ENCODE peak calls at places on chromosomes 6 and 20, in six cellular contexts. One of them, this sample, is unnamed.
A peak's percentile ranks its signal among the peaks of the same experiment; 100 is the strongest.

GRCh38 chr6:139581485-139581865 is 207.0 kb upstream of the CITED2 start:
- DNase-seq in K562: no peak
- DNase-seq in H1: no peak
- DNase-seq in HepG2: no peak
- DNase-seq in GM12878: no peak
- DNase-seq in GM12892: no peak
- DNase-seq in this sample: no peak

GRCh38 chr20:22582960-22583772 is 1.2 kb downstream of the FOXA2 start:
- DNase-seq in K562: no peak
- DNase-seq in GM12878: no peak
- DNase-seq in GM12892: no peak
- DNase-seq in HepG2: peak; percentile 36
- DNase-seq in H1: no peak
- DNase-seq in this sample: no peak

GRCh38 chr6:111423960-111424846 is 58.8 kb downstream of the REV3L start:
- DNase-seq in K562: peak; percentile 20
- DNase-seq in H1: no peak
- DNase-seq in GM12892: no peak
- DNase-seq in HepG2: no peak
- DNase-seq in GM12878: no peak
- DNase-seq in this sample: no peak

GRCh38 chr6:48817714-48818113 is 645.3 kb downstream of the MMUT start:
- DNase-seq in HepG2: no peak
- DNase-seq in H1: no peak
- DNase-seq in GM12892: no peak
- DNase-seq in GM12878: no peak
- DNase-seq in K562: no peak
- DNase-seq in this sample: no peak

GRCh38 chr20:53757472-53757913 is 163.9 kb upstream of the ZNF217 start:
- DNase-seq in H1: no peak
- DNase-seq in GM12878: no peak
- DNase-seq in GM12892: no peak
- DNase-seq in K562: no peak
- DNase-seq in HepG2: no peak
- DNase-seq in this sample: no peak

GRCh38 chr6:32216998-32217397 is 6.9 kb downstream of the NOTCH4 start:
- DNase-seq in HepG2: no peak
- DNase-seq in H1: no peak
- DNase-seq in GM12878: no peak
- DNase-seq in K562: no peak
- DNase-seq in GM12892: no peak
- DNase-seq in this sample: no peak

GRCh38 chr6:143060806-143061596 is at the start of gene AIG1:
- DNase-seq in HepG2: no peak
- DNase-seq in GM12892: no peak
- DNase-seq in GM12878: no peak
- DNase-seq in K562: peak; percentile 91
- DNase-seq in H1: no peak
- DNase-seq in this sample: no peak

GRCh38 chr6:46789434-46790358 is 3.5 kb upstream of the MEP1A start:
- DNase-seq in HepG2: peak; percentile 54
- DNase-seq in GM12892: no peak
- DNase-seq in H1: no peak
- DNase-seq in GM12878: no peak
- DNase-seq in K562: no peak
- DNase-seq in this sample: no peak

GRCh38 chr6:32475392-32476206 is 35.9 kb downstream of the HLA-DRA start:
- DNase-seq in HepG2: no peak
- DNase-seq in H1: no peak
- DNase-seq in GM12878: no peak
- DNase-seq in K562: no peak
- DNase-seq in GM12892: no peak
- DNase-seq in this sample: no peak

GRCh38 chr6:75098709-75099108 is 107.1 kb downstream of the COL12A1 start:
- DNase-seq in H1: no peak
- DNase-seq in GM12892: no peak
- DNase-seq in GM12878: no peak
- DNase-seq in K562: no peak
- DNase-seq in HepG2: peak; percentile 3
- DNase-seq in this sample: no peak

GRCh38 chr20:50596694-50597021 is 86.5 kb downstream of the PTPN1 start:
- DNase-seq in K562: no peak
- DNase-seq in GM12892: no peak
- DNase-seq in GM12878: no peak
- DNase-seq in H1: no peak
- DNase-seq in HepG2: no peak
- DNase-seq in this sample: no peak

GRCh38 chr6:123962508-123962907 is 158.8 kb downstream of the NKAIN2 start:
- DNase-seq in K562: no peak
- DNase-seq in GM12892: no peak
- DNase-seq in GM12878: no peak
- DNase-seq in HepG2: peak; percentile 4
- DNase-seq in H1: no peak
- DNase-seq in this sample: no peak

GRCh38 chr6:105784179-105784578 is 302.0 kb upstream of the PRDM1 start:
- DNase-seq in GM12878: no peak
- DNase-seq in HepG2: no peak
- DNase-seq in H1: no peak
- DNase-seq in K562: no peak
- DNase-seq in GM12892: no peak
- DNase-seq in this sample: no peak

GRCh38 chr6:111843347-111844147 is 29.7 kb downstream of the FYN start:
- DNase-seq in H1: no peak
- DNase-seq in K562: peak; percentile 87
- DNase-seq in GM12878: no peak
- DNase-seq in HepG2: peak; percentile 49
- DNase-seq in GM12892: no peak
- DNase-seq in this sample: no peak

GRCh38 chr20:760751-761417 is 7.4 kb downstream of the SLC52A3 start:
- DNase-seq in H1: peak; percentile 59
- DNase-seq in GM12878: no peak
- DNase-seq in K562: peak; percentile 77
- DNase-seq in GM12892: no peak
- DNase-seq in HepG2: peak; percentile 52
- DNase-seq in this sample: peak; percentile 64

GRCh38 chr6:52454556-52454955 is 34.4 kb downstream of the EFHC1 start:
- DNase-seq in GM12892: no peak
- DNase-seq in GM12878: no peak
- DNase-seq in K562: no peak
- DNase-seq in HepG2: peak; percentile 6
- DNase-seq in H1: no peak
- DNase-seq in this sample: no peak

GRCh38 chr20:3045816-3046676 is at the start of gene MRPS26:
- DNase-seq in HepG2: peak; percentile 91
- DNase-seq in GM12892: peak; percentile 93
- DNase-seq in K562: peak; percentile 86
- DNase-seq in H1: peak; percentile 63
- DNase-seq in GM12878: no peak
- DNase-seq in this sample: peak; percentile 96

GRCh38 chr20:58902003-58902402 is 49.5 kb downstream of the GNAS start:
- DNase-seq in H1: no peak
- DNase-seq in GM12878: no peak
- DNase-seq in GM12892: no peak
- DNase-seq in K562: no peak
- DNase-seq in HepG2: no peak
- DNase-seq in this sample: no peak

GRCh38 chr20:5164645-5165399 is 38.0 kb downstream of the CDS2 start:
- DNase-seq in HepG2: no peak
- DNase-seq in GM12878: no peak
- DNase-seq in K562: no peak
- DNase-seq in GM12892: no peak
- DNase-seq in H1: no peak
- DNase-seq in this sample: no peak

GRCh38 chr6:342832-343179 is 48.7 kb upstream of the IRF4 start:
- DNase-seq in GM12892: no peak
- DNase-seq in GM12878: no peak
- DNase-seq in H1: no peak
- DNase-seq in K562: no peak
- DNase-seq in HepG2: no peak
- DNase-seq in this sample: no peak

GRCh38 chr20:555933-556332 is 12.3 kb upstream of the CSNK2A1 start:
- DNase-seq in H1: no peak
- DNase-seq in HepG2: peak; percentile 81
- DNase-seq in GM12892: no peak
- DNase-seq in K562: peak; percentile 43
- DNase-seq in GM12878: no peak
- DNase-seq in this sample: no peak

GRCh38 chr20:11697055-11697454 is 220.6 kb upstream of the BTBD3 start:
- DNase-seq in GM12892: no peak
- DNase-seq in H1: no peak
- DNase-seq in K562: no peak
- DNase-seq in GM12878: no peak
- DNase-seq in HepG2: no peak
- DNase-seq in this sample: no peak

GRCh38 chr6:118932421-118932820 is 2.5 kb downstream of the MCM9 start:
- DNase-seq in GM12878: no peak
- DNase-seq in GM12892: no peak
- DNase-seq in H1: no peak
- DNase-seq in K562: no peak
- DNase-seq in HepG2: no peak
- DNase-seq in this sample: no peak

GRCh38 chr20:19920388-19921138 is 96.6 kb upstream of the NAA20 start:
- DNase-seq in K562: no peak
- DNase-seq in GM12892: no peak
- DNase-seq in GM12878: no peak
- DNase-seq in H1: no peak
- DNase-seq in HepG2: peak; percentile 87
- DNase-seq in this sample: no peak

DNA sequence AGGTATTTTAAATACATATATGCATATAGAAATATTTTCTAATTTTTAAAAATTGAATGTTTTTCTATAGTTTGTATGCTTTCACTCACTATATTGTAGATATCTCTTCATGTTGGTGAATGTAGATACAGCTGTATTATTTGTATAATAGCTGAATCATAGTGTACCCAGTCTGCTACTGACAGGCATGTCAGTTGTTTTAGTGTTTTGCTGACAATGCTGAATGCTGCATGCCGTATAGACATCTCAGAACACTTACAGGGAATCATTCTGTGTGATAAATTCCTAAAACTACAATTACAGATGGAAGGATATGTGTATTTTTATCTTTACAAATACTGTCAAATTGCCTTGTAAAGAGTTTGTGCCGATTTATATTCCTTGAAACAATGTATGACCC is 175.4 kb downstream of the SIM1 start:
- DNase-seq in H1: no peak
- DNase-seq in HepG2: peak; percentile 17
- DNase-seq in K562: no peak
- DNase-seq in GM12892: no peak
- DNase-seq in GM12878: no peak
- DNase-seq in this sample: no peak
- TF ChIP-seq POLR2AphosphoS5 in H1: no peak
- TF ChIP-seq POLR2AphosphoS5 in HepG2: no peak
- TF ChIP-seq POLR2AphosphoS5 in K562: no peak
- TF ChIP-seq POLR2AphosphoS5 in GM12892: no peak
- TF ChIP-seq POLR2AphosphoS5 in GM12878: no peak
- TF ChIP-seq POLR2AphosphoS5 in this sample: no peak

DNA sequence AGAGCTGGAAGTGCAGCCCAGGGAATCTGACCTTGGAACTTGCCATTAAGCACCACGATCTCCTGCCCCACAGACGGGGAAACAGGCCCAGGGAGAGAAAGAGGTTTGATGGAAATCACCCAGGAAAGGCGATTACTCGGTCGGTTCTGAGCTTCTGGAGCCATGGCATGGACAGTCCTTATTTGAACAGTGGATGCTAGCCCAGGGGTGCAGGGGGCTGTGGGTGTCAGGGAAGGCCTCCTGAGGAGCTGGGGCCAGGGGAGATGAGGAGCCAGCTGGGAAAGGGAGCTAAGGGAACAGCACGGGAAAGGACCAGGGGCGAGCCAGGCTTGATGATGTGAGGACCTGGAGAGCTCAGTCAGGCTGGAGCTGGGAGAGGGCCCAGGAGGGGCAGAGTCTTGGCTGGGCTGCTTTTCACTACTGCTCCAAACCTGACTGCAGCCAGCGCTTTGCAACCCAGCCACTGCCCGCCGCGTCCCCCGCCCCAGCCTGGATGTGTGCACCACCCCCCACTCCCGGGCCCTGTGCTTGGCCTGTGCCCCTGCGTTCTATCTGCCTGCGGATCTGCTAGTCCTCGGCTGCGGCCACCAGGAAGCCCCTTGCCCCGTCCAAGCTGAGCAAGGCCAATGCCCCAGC is 17.8 kb downstream of the SUN5 start:
- DNase-seq in GM12878: no peak
- DNase-seq in GM12892: no peak
- DNase-seq in K562: no peak
- DNase-seq in H1: no peak
- DNase-seq in HepG2: no peak
- DNase-seq in this sample: no peak
- TF ChIP-seq TAF1 in GM12878: no peak
- TF ChIP-seq TAF1 in GM12892: no peak
- TF ChIP-seq TAF1 in K562: no peak
- TF ChIP-seq TAF1 in H1: no peak
- TF ChIP-seq TAF1 in HepG2: no peak
- TF ChIP-seq TAF1 in this sample: no peak

GRCh38 chr6:6319947-6320811 is at the start of gene F13A1:
- DNase-seq in K562: no peak
- DNase-seq in GM12878: no peak
- DNase-seq in H1: no peak
- DNase-seq in HepG2: no peak
- DNase-seq in GM12892: no peak
- DNase-seq in this sample: no peak

GRCh38 chr6:6315660-6316059 is 4.8 kb downstream of the F13A1 start:
- DNase-seq in K562: peak; percentile 40
- DNase-seq in H1: no peak
- DNase-seq in HepG2: peak; percentile 27
- DNase-seq in GM12892: no peak
- DNase-seq in GM12878: no peak
- DNase-seq in this sample: no peak

GRCh38 chr6:6317386-6317785 is 3.1 kb downstream of the F13A1 start:
- DNase-seq in GM12892: no peak
- DNase-seq in GM12878: no peak
- DNase-seq in K562: no peak
- DNase-seq in H1: no peak
- DNase-seq in HepG2: no peak
- DNase-seq in this sample: no peak

GRCh38 chr6:6320901-6321300 is 439 bp upstream of the F13A1 start:
- DNase-seq in H1: no peak
- DNase-seq in GM12892: no peak
- DNase-seq in GM12878: no peak
- DNase-seq in HepG2: no peak
- DNase-seq in K562: no peak
- DNase-seq in this sample: no peak

GRCh38 chr6:6317825-6318733 is 2.4 kb downstream of the F13A1 start:
- DNase-seq in GM12878: no peak
- DNase-seq in H1: no peak
- DNase-seq in HepG2: no peak
- DNase-seq in GM12892: no peak
- DNase-seq in K562: no peak
- DNase-seq in this sample: no peak
- TF ChIP-seq POLR2A in GM12878: no peak
- TF ChIP-seq POLR2A in H1: no peak
- TF ChIP-seq POLR2A in HepG2: no peak
- TF ChIP-seq POLR2A in GM12892: no peak
- TF ChIP-seq POLR2A in K562: no peak
- TF ChIP-seq POLR2A in this sample: no peak

DNA sequence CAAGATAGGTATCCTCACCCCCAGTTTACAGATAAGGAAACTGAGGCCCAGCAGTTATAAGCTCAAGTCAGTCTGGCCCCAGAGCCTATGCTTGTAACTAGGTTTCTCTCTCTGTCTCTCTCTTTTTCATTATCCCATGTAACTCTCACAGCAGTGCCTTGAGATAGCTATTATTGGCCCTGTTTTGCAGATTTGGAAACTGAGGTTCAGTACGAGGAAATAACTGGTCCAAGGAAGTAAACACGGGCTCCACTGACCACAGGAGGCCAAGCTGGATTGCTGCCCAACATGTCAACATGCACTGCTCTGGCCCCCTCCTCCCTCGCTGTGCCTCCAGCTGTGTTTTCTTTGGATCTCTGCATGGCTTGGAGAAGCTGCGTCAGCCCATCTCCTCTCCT is 7.6 kb upstream of the PLTP start:
- DNase-seq in GM12878: no peak
- DNase-seq in H1: no peak
- DNase-seq in HepG2: no peak
- DNase-seq in K562: no peak
- DNase-seq in GM12892: no peak
- DNase-seq in this sample: no peak
- TF ChIP-seq POLR2AphosphoS5 in GM12878: no peak
- TF ChIP-seq POLR2AphosphoS5 in H1: no peak
- TF ChIP-seq POLR2AphosphoS5 in HepG2: no peak
- TF ChIP-seq POLR2AphosphoS5 in K562: no peak
- TF ChIP-seq POLR2AphosphoS5 in GM12892: no peak
- TF ChIP-seq POLR2AphosphoS5 in this sample: no peak